ENCODE peak calls at places on chromosome 2, in nine cellular contexts. S is naive thymus-derived CD4-positive, alpha-beta T cell; Z is cardiac muscle cell; E is heart left ventricle; I is spleen; L is tibial nerve; Q is heart right ventricle; Y is lung; W is CD4-positive, alpha-beta memory T cell. D is an unnamed sample. For H3K4me1 and H3K9me3, the result is how much of the 10 kb centered on the place peaks cover.

GRCh38 chr2:76599732-76600368 is 889.1 kb upstream of the GCFC2 start:
- DNase-seq in S (no peak), Z (peak), E (no peak), I (peak), L (peak), Q (peak), Y (peak), W (no peak), D (peak)

GRCh38 chr2:7403092-7403775 is 486.0 kb downstream of the RNF144A start:
- DNase-seq in S (peak), Z (no peak), E (no peak), I (no peak), L (no peak), Q (no peak), Y (no peak), W (peak), D (no peak)

GRCh38 chr2:59027320-59027719 is 786.2 kb upstream of the FANCL start:
- DNase-seq in S (no peak), Z (no peak), E (no peak), I (no peak), L (no peak), Q (no peak), Y (no peak), W (no peak), D (no peak)

GRCh38 chr2:19846030-19846429 is 55.8 kb downstream of the TTC32 start:
- DNase-seq in S (no peak), Z (peak), E (no peak), I (no peak), L (no peak), Q (no peak), Y (peak), W (no peak), D (no peak)

GRCh38 chr2:205361272-205361671 is 321.0 kb upstream of the NRP2 start:
- DNase-seq in S (no peak), Z (no peak), E (no peak), I (no peak), L (no peak), Q (no peak), Y (no peak), W (no peak), D (no peak)

GRCh38 chr2:220743203-220743602 is 828.9 kb downstream of the EPHA4 start:
- DNase-seq in S (no peak), Z (no peak), E (no peak), I (no peak), L (no peak), Q (no peak), Y (no peak), W (no peak), D (no peak)

GRCh38 chr2:8794923-8795825 is 42.2 kb downstream of the KIDINS220 start:
- DNase-seq in S (no peak), Z (peak), E (no peak), I (no peak), L (peak), Q (no peak), Y (no peak), W (no peak), D (no peak)

GRCh38 chr2:31248139-31248538 is 14.2 kb downstream of the EHD3 start:
- DNase-seq in S (no peak), Z (no peak), E (no peak), I (no peak), L (no peak), Q (no peak), Y (no peak), W (no peak), D (no peak)

GRCh38 chr2:217555075-217555876 is 447.5 kb downstream of the TNS1 start:
- DNase-seq in S (no peak), Z (no peak), E (no peak), I (no peak), L (no peak), Q (no peak), Y (no peak), W (no peak), D (peak)

GRCh38 chr2:38650717-38651116 is 15.2 kb upstream of the GALM start:
- DNase-seq in S (no peak), Z (no peak), E (no peak), I (no peak), L (no peak), Q (no peak), Y (no peak), W (no peak), D (no peak)

GRCh38 chr2:108922141-108922915 is 66.7 kb downstream of the EDAR start:
- DNase-seq in S (no peak), Z (peak), E (no peak), I (peak), L (no peak), Q (no peak), Y (no peak), W (no peak), D (no peak)

GRCh38 chr2:189337648-189338047 is 103.6 kb upstream of the WDR75 start:
- DNase-seq in S (no peak), Z (peak), E (no peak), I (no peak), L (peak), Q (no peak), Y (no peak), W (no peak), D (no peak)

GRCh38 chr2:127401757-127402695 is 14.3 kb upstream of the MAP3K2 start:
- DNase-seq in S (no peak), Z (no peak), E (no peak), I (peak), L (no peak), Q (no peak), Y (no peak), W (no peak), D (no peak)

GRCh38 chr2:219426068-219426443 is 7.9 kb downstream of the DES start:
- DNase-seq in S (no peak), Z (no peak), E (no peak), I (no peak), L (no peak), Q (no peak), Y (no peak), W (no peak), D (no peak)

GRCh38 chr2:15725788-15726112 is 134.1 kb downstream of the DDX1 start:
- DNase-seq in S (no peak), Z (no peak), E (no peak), I (no peak), L (no peak), Q (no peak), Y (no peak), W (no peak), D (no peak)

GRCh38 chr2:40935349-40935748 is 483.5 kb upstream of the SLC8A1 start:
- DNase-seq in S (no peak), Z (no peak), E (no peak), I (no peak), L (no peak), Q (no peak), Y (no peak), W (no peak), D (peak)

GRCh38 chr2:57510704-57511103 is 535.9 kb upstream of the VRK2 start:
- DNase-seq in S (no peak), Z (no peak), E (no peak), I (no peak), L (no peak), Q (no peak), Y (no peak), W (no peak), D (no peak)

GRCh38 chr2:24734741-24735140 is 58.5 kb downstream of the PTRHD1 start:
- DNase-seq in S (no peak), Z (no peak), E (no peak), I (no peak), L (no peak), Q (no peak), Y (no peak), W (no peak), D (no peak)

GRCh38 chr2:230234845-230235244 is 9.3 kb downstream of the SP140 start:
- DNase-seq in S (no peak), Z (peak), E (no peak), I (no peak), L (no peak), Q (no peak), Y (no peak), W (no peak), D (no peak)

GRCh38 chr2:13550832-13551231 is 834.1 kb downstream of the TRIB2 start:
- DNase-seq in S (no peak), Z (no peak), E (no peak), I (no peak), L (no peak), Q (no peak), Y (no peak), W (no peak), D (no peak)

GRCh38 chr2:230054079-230054478 is 14.6 kb downstream of the SLC16A14 start:
- DNase-seq in S (no peak), Z (peak), E (no peak), I (no peak), L (no peak), Q (no peak), Y (no peak), W (no peak), D (no peak)

GRCh38 chr2:226721541-226721940 is 78.1 kb downstream of the IRS1 start:
- DNase-seq in S (no peak), Z (peak), E (peak), I (no peak), L (peak), Q (peak), Y (no peak), W (no peak), D (no peak)

GRCh38 chr2:69663860-69664259 is 20.3 kb upstream of the AAK1 start:
- DNase-seq in S (no peak), Z (no peak), E (no peak), I (no peak), L (no peak), Q (no peak), Y (no peak), W (no peak), D (no peak)

GRCh38 chr2:44392338-44392943 is 30.7 kb downstream of the CAMKMT start:
- DNase-seq in S (peak), Z (peak), E (no peak), I (no peak), L (peak), Q (peak), Y (peak), W (peak), D (peak)

GRCh38 chr2:106542730-106543359 is 55.7 kb downstream of the CD8B2 start:
- DNase-seq in S (peak), Z (peak), E (peak), I (peak), L (peak), Q (peak), Y (peak), W (peak), D (peak)

GRCh38 chr2:29920631-29921559 is 491 bp downstream of the ALK start:
- DNase-seq in S (no peak), Z (peak), E (no peak), I (no peak), L (no peak), Q (no peak), Y (no peak), W (no peak), D (no peak)

GRCh38 chr2:179932786-179933185 is 71.4 kb upstream of the ZNF385B start:
- DNase-seq in S (no peak), Z (peak), E (peak), I (no peak), L (no peak), Q (peak), Y (peak), W (no peak), D (no peak)

DNA sequence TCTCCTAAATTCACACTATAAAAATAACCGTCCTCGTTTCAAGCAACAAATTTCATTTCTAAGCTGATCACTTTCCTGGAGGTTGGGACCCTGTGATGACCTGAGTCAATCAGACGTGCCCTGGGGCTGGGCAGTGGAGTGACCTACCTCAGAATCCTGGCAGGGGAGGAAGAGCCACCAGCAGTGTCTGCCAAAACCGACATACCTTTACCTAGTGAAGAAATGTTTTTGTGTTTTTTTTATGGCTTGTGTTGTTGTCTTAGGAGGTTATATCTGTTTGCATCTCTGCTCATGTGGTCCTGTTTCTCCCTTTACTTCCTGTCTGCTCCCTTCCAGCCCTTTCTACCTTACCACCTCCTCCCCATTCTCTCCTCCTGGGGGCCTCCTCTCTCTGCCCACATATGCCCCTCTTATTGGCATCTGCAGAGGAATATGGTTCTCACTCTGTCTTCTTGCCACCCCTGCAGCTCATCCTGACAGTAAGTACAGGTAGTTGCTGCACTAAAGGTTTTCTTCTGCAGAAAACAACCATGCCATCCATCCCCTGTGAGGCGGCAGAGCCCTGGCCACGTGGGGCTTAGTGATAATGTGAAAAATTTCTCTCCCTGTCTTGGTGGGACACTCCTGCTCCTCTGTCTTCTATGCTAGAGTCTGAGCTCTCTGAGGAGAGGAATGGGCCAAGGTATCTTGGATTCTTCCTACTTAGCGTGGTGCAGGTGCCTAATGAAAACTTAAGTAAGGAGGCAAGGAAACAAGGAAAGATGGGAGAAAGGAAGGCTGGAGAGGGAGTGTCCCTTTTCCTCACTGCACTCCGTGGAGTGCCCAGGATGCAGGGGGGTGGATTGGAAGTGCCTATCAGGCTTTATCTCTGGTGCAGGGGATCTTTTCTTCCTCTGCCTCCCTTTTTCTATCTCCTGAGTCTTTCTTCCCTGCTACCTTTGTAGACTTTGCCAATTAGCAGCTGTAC is 15.4 kb downstream of the ACOXL start:
- DNase-seq in S (no peak), Z (no peak), E (no peak), I (no peak), L (no peak), Q (no peak), Y (no peak), W (no peak), D (no peak)
- H3K4me1 ChIP-seq in S (under half), Z (under half), E (under half), I (under half), L (under half), Q (under half), Y (under half), W (under half), D (under half)

GRCh38 chr2:239747274-239747673 is 277.9 kb downstream of the NDUFA10 start:
- DNase-seq in S (no peak), Z (no peak), E (peak), I (no peak), L (no peak), Q (no peak), Y (no peak), W (no peak), D (no peak)
- H3K9me3 ChIP-seq in S (under half), Z (under half), E (under half), I (under half), L (under half), Q (under half), Y (under half), W (under half), D (under half)

GRCh38 chr2:237327191-237327590 is 86.8 kb downstream of the COL6A3 start:
- DNase-seq in S (no peak), Z (no peak), E (no peak), I (no peak), L (no peak), Q (no peak), Y (no peak), W (no peak), D (no peak)
- H3K4me1 ChIP-seq in S (under half), Z (under half), E (under half), I (under half), L (under half), Q (under half), Y (under half), W (under half), D (under half)

GRCh38 chr2:228919808-228920207 is 351.3 kb downstream of the PID1 start:
- DNase-seq in S (no peak), Z (no peak), E (no peak), I (no peak), L (no peak), Q (no peak), Y (no peak), W (no peak), D (no peak)
- H3K9me3 ChIP-seq in S (under half), Z (under half), E (under half), I (under half), L (under half), Q (under half), Y (under half), W (under half), D (under half)

D was measured in NT2/D1.